ENCODE peak calls at places on chromosomes 12 and 14, in nine cellular contexts. One of them, this sample, is unnamed.

GRCh38 chr14:22002860-22003284 is 329.3 kb upstream of the OR4E1 start:
- DNase-seq in naive thymus-derived CD8-positive, alpha-beta T cell: peak
- DNase-seq in heart right ventricle: no peak
- DNase-seq in T47D: no peak
- DNase-seq in stromal cell of bone marrow: no peak
- DNase-seq in GM23338: peak
- DNase-seq in lung: no peak
- DNase-seq in HT-29: peak
- DNase-seq in AG04449: no peak
- DNase-seq in this sample: peak

GRCh38 chr12:7155471-7156034 is 25.4 kb downstream of the CLSTN3 start:
- DNase-seq in stromal cell of bone marrow: no peak
- DNase-seq in T47D: no peak
- DNase-seq in AG04449: no peak
- DNase-seq in HT-29: peak
- DNase-seq in heart right ventricle: no peak
- DNase-seq in GM23338: no peak
- DNase-seq in lung: peak
- DNase-seq in naive thymus-derived CD8-positive, alpha-beta T cell: no peak
- DNase-seq in this sample: no peak

GRCh38 chr14:34179723-34180122 is 228.8 kb upstream of the EGLN3 start:
- DNase-seq in T47D: no peak
- DNase-seq in lung: no peak
- DNase-seq in stromal cell of bone marrow: no peak
- DNase-seq in AG04449: no peak
- DNase-seq in heart right ventricle: no peak
- DNase-seq in naive thymus-derived CD8-positive, alpha-beta T cell: no peak
- DNase-seq in GM23338: no peak
- DNase-seq in HT-29: peak
- DNase-seq in this sample: no peak

GRCh38 chr14:79161576-79161975 is 991.4 kb downstream of the NRXN3 start:
- DNase-seq in naive thymus-derived CD8-positive, alpha-beta T cell: no peak
- DNase-seq in lung: no peak
- DNase-seq in T47D: peak
- DNase-seq in AG04449: no peak
- DNase-seq in stromal cell of bone marrow: peak
- DNase-seq in GM23338: peak
- DNase-seq in heart right ventricle: no peak
- DNase-seq in HT-29: no peak
- DNase-seq in this sample: no peak

GRCh38 chr12:1929985-1930815 is 11.7 kb upstream of the CACNA2D4 start:
- DNase-seq in stromal cell of bone marrow: no peak
- DNase-seq in AG04449: no peak
- DNase-seq in naive thymus-derived CD8-positive, alpha-beta T cell: no peak
- DNase-seq in GM23338: no peak
- DNase-seq in lung: no peak
- DNase-seq in T47D: no peak
- DNase-seq in HT-29: no peak
- DNase-seq in heart right ventricle: no peak
- DNase-seq in this sample: no peak

GRCh38 chr12:116539905-116540482 is 19.2 kb upstream of the MAP1LC3B2 start:
- DNase-seq in HT-29: no peak
- DNase-seq in GM23338: peak
- DNase-seq in lung: no peak
- DNase-seq in heart right ventricle: no peak
- DNase-seq in AG04449: no peak
- DNase-seq in naive thymus-derived CD8-positive, alpha-beta T cell: no peak
- DNase-seq in T47D: no peak
- DNase-seq in stromal cell of bone marrow: peak
- DNase-seq in this sample: no peak

GRCh38 chr12:38053655-38054464 is 262.7 kb upstream of the ALG10B start:
- DNase-seq in GM23338: peak
- DNase-seq in stromal cell of bone marrow: no peak
- DNase-seq in T47D: peak
- DNase-seq in lung: peak
- DNase-seq in HT-29: peak
- DNase-seq in naive thymus-derived CD8-positive, alpha-beta T cell: no peak
- DNase-seq in AG04449: no peak
- DNase-seq in heart right ventricle: no peak
- DNase-seq in this sample: no peak

GRCh38 chr12:27101290-27101689 is 18.9 kb upstream of the C12orf71 start:
- DNase-seq in stromal cell of bone marrow: no peak
- DNase-seq in naive thymus-derived CD8-positive, alpha-beta T cell: no peak
- DNase-seq in heart right ventricle: no peak
- DNase-seq in AG04449: no peak
- DNase-seq in lung: no peak
- DNase-seq in GM23338: no peak
- DNase-seq in T47D: no peak
- DNase-seq in HT-29: no peak
- DNase-seq in this sample: no peak